ENCODE peak calls at places on chromosomes 7 and 10, in five cellular contexts. Y is GM23248, Q is HCT116, N is hepatocyte, K is SK-N-SH. O is an unnamed sample. For H3K9me2, the result is how much of the 10 kb centered on the place peaks cover.

GRCh38 chr10:129253551-129254179 is 213.4 kb upstream of the MGMT start:
- DNase-seq in Y (no peak), Q (no peak), N (no peak), K (no peak), O (no peak)

GRCh38 chr10:79070091-79070610 is 1.4 kb downstream of the ZMIZ1 start:
- DNase-seq in Y (peak), Q (no peak), N (peak), K (peak), O (no peak)

GRCh38 chr7:137848095-137848494 is 1.3 kb upstream of the DGKI start:
- DNase-seq in Y (no peak), Q (no peak), N (no peak), K (no peak), O (no peak)

GRCh38 chr7:88075216-88075615 is 141.2 kb downstream of the ADAM22 start:
- DNase-seq in Y (no peak), Q (no peak), N (no peak), K (no peak), O (no peak)

GRCh38 chr10:133187091-133187905 is 27.3 kb downstream of the KNDC1 start:
- DNase-seq in Y (no peak), Q (no peak), N (no peak), K (no peak), O (no peak)

GRCh38 chr7:2566890-2567662 is 8.3 kb downstream of the IQCE start:
- DNase-seq in Y (peak), Q (no peak), N (no peak), K (no peak), O (peak)

GRCh38 chr10:43683451-43684197 is 34.9 kb upstream of the ZNF32 start:
- DNase-seq in Y (peak), Q (no peak), N (no peak), K (peak), O (peak)

GRCh38 chr7:105673367-105674188 is 92.3 kb upstream of the EFCAB10 start:
- DNase-seq in Y (no peak), Q (no peak), N (no peak), K (no peak), O (no peak)

GRCh38 chr7:74344786-74345185 is 55.6 kb downstream of the CLIP2 start:
- DNase-seq in Y (no peak), Q (no peak), N (no peak), K (no peak), O (no peak)

GRCh38 chr7:110868458-110868857 is 222.5 kb upstream of the LRRN3 start:
- DNase-seq in Y (no peak), Q (no peak), N (no peak), K (no peak), O (no peak)

GRCh38 chr7:7221602-7222038 is 39.3 kb downstream of the C1GALT1 start:
- DNase-seq in Y (peak), Q (peak), N (peak), K (peak), O (no peak)

GRCh38 chr7:74101061-74101681 is 17.6 kb downstream of the LIMK1 start:
- DNase-seq in Y (peak), Q (no peak), N (no peak), K (no peak), O (peak)

GRCh38 chr7:348480-348844 is 58.5 kb downstream of the FOXL3 start:
- DNase-seq in Y (no peak), Q (no peak), N (no peak), K (no peak), O (no peak)

GRCh38 chr7:44201813-44202212 is 1.0 kb downstream of the YKT6 start:
- DNase-seq in Y (peak), Q (no peak), N (no peak), K (no peak), O (no peak)

GRCh38 chr10:5764422-5765297 is 48.6 kb downstream of the GDI2 start:
- DNase-seq in Y (no peak), Q (no peak), N (no peak), K (no peak), O (no peak)

GRCh38 chr7:157876469-157877285 is 539.9 kb downstream of the DNAJB6 start:
- DNase-seq in Y (no peak), Q (no peak), N (no peak), K (no peak), O (no peak)

GRCh38 chr7:139658919-139659675 is 118.7 kb downstream of the HIPK2 start:
- DNase-seq in Y (no peak), Q (no peak), N (no peak), K (no peak), O (no peak)

GRCh38 chr7:57220746-57221145 is 88.5 kb upstream of the ZNF479 start:
- DNase-seq in Y (no peak), Q (no peak), N (no peak), K (no peak), O (no peak)

GRCh38 chr10:127307338-127307737 is 110.9 kb upstream of the INSYN2A start:
- DNase-seq in Y (no peak), Q (no peak), N (no peak), K (no peak), O (no peak)

GRCh38 chr7:116633131-116633988 is 38.6 kb upstream of the MET start:
- DNase-seq in Y (peak), Q (no peak), N (no peak), K (no peak), O (no peak)

GRCh38 chr10:48307584-48307983 is 1.1 kb downstream of the MAPK8 start:
- DNase-seq in Y (peak), Q (no peak), N (no peak), K (no peak), O (no peak)

GRCh38 chr10:73759512-73760115 is 15.4 kb downstream of the SEC24C start:
- DNase-seq in Y (no peak), Q (no peak), N (peak), K (no peak), O (peak)

GRCh38 chr10:48231699-48232315 is 42.7 kb downstream of the FRMPD2 start:
- DNase-seq in Y (no peak), Q (no peak), N (no peak), K (no peak), O (no peak)

GRCh38 chr7:47273974-47274766 is 307.7 kb downstream of the TNS3 start:
- DNase-seq in Y (no peak), Q (no peak), N (no peak), K (no peak), O (no peak)

GRCh38 chr10:83372646-83373045 is 766.7 kb upstream of the GHITM start:
- DNase-seq in Y (no peak), Q (no peak), N (no peak), K (no peak), O (no peak)

GRCh38 chr10:118901409-118901808 is 128.1 kb upstream of the NANOS1 start:
- DNase-seq in Y (no peak), Q (no peak), N (no peak), K (no peak), O (no peak)

GRCh38 chr10:114489521-114490310 is 85.4 kb upstream of the AFAP1L2 start:
- DNase-seq in Y (no peak), Q (peak), N (no peak), K (no peak), O (peak)

GRCh38 chr10:5547934-5548660 is 23.3 kb downstream of the CALML3 start:
- DNase-seq in Y (no peak), Q (peak), N (peak), K (no peak), O (no peak)

GRCh38 chr7:116616555-116617059 is 55.4 kb upstream of the MET start:
- DNase-seq in Y (peak), Q (no peak), N (no peak), K (no peak), O (no peak)

GRCh38 chr10:77164616-77165311 is 472.8 kb downstream of the KCNMA1 start:
- DNase-seq in Y (peak), Q (no peak), N (no peak), K (no peak), O (no peak)

GRCh38 chr10:130138479-130138866 is 2.3 kb downstream of the GLRX3 start:
- DNase-seq in Y (peak), Q (peak), N (peak), K (no peak), O (no peak)

GRCh38 chr7:27184342-27185012 is 555 bp downstream of the HOXA11 start:
- DNase-seq in Y (peak), Q (no peak), N (no peak), K (peak), O (no peak)

GRCh38 chr7:107563761-107564552 is at the start of the genes COG5 and DUS4L:
- DNase-seq in Y (peak), Q (peak), N (peak), K (peak), O (peak)

GRCh38 chr10:37754538-37755323 is 102.7 kb downstream of the ZNF248 start:
- DNase-seq in Y (peak), Q (peak), N (no peak), K (peak), O (peak)

GRCh38 chr10:20673175-20673574 is 223.9 kb downstream of the NEBL start:
- DNase-seq in Y (no peak), Q (no peak), N (no peak), K (no peak), O (no peak)

GRCh38 chr7:69825031-69825681 is 226.9 kb downstream of the AUTS2 start:
- DNase-seq in Y (no peak), Q (no peak), N (no peak), K (peak), O (peak)

GRCh38 chr10:114714281-114714741 is 56.2 kb upstream of the ABLIM1 start:
- DNase-seq in Y (peak), Q (no peak), N (peak), K (no peak), O (no peak)

GRCh38 chr10:32995751-32996150 is 37.7 kb upstream of the ITGB1 start:
- DNase-seq in Y (no peak), Q (no peak), N (no peak), K (no peak), O (peak)
- H3K4me3 ChIP-seq in Y (no peak), Q (no peak), N (no peak), K (no peak), O (peak)

DNA sequence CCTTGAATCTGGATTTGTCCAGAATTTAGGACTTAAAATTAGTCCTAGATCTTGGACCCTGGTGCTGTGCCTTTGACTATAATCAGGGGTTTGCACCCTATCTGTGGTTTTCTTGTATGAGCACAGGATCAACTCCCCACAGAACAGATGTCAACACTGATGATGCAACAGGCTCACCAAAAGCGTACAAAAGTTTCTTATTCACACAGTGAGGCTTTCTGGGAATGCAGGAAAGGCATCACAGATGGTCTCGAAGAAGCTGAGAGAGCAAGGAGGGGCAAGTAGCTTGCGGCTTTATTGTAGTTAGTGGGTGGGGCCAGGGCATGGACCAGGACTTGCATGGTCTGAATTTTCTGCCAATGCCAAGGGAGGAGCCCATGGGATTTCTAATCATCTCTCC is 46.2 kb downstream of the SEC61G start:
- DNase-seq in Y (no peak), Q (no peak), N (no peak), K (no peak), O (no peak)
- H3K9me2 ChIP-seq in Y (under half), Q (under half), N (under half), K (under half), O (under half)

GRCh38 chr10:70053212-70053895 is 708 bp downstream of the MACROH2A2 start:
- DNase-seq in Y (peak), Q (no peak), N (peak), K (peak), O (no peak)

GRCh38 chr10:70051878-70052277 is 768 bp upstream of the MACROH2A2 start:
- DNase-seq in Y (no peak), Q (no peak), N (no peak), K (no peak), O (no peak)

GRCh38 chr10:70054902-70055301 is 2.3 kb downstream of the MACROH2A2 start:
- DNase-seq in Y (no peak), Q (no peak), N (no peak), K (no peak), O (no peak)

GRCh38 chr10:70053896-70054641 is 1.4 kb downstream of the MACROH2A2 start:
- DNase-seq in Y (no peak), Q (peak), N (peak), K (peak), O (no peak)

GRCh38 chr10:70052462-70053211 is at the start of gene MACROH2A2:
- DNase-seq in Y (peak), Q (peak), N (peak), K (peak), O (no peak)
- H3K4me2 ChIP-seq in Y (peak), Q (peak), N (peak), K (peak), O (no peak)

GRCh38 chr7:22166928-22167327 is 190.0 kb downstream of the RAPGEF5 start:
- DNase-seq in Y (no peak), Q (no peak), N (no peak), K (no peak), O (no peak)
- H3K4me3 ChIP-seq in Y (no peak), Q (no peak), N (no peak), K (no peak), O (no peak)

GRCh38 chr7:131896189-131896855 is 339.9 kb upstream of the PODXL start:
- DNase-seq in Y (no peak), Q (no peak), N (no peak), K (no peak), O (no peak)

GRCh38 chr7:131898418-131898817 is 342.0 kb upstream of the PODXL start:
- DNase-seq in Y (peak), Q (no peak), N (no peak), K (no peak), O (no peak)

GRCh38 chr7:131895541-131896173 is 339.2 kb upstream of the PODXL start:
- DNase-seq in Y (peak), Q (peak), N (peak), K (no peak), O (no peak)

GRCh38 chr7:131897790-131898165 is 341.4 kb upstream of the PODXL start:
- DNase-seq in Y (no peak), Q (no peak), N (no peak), K (no peak), O (no peak)

DNA sequence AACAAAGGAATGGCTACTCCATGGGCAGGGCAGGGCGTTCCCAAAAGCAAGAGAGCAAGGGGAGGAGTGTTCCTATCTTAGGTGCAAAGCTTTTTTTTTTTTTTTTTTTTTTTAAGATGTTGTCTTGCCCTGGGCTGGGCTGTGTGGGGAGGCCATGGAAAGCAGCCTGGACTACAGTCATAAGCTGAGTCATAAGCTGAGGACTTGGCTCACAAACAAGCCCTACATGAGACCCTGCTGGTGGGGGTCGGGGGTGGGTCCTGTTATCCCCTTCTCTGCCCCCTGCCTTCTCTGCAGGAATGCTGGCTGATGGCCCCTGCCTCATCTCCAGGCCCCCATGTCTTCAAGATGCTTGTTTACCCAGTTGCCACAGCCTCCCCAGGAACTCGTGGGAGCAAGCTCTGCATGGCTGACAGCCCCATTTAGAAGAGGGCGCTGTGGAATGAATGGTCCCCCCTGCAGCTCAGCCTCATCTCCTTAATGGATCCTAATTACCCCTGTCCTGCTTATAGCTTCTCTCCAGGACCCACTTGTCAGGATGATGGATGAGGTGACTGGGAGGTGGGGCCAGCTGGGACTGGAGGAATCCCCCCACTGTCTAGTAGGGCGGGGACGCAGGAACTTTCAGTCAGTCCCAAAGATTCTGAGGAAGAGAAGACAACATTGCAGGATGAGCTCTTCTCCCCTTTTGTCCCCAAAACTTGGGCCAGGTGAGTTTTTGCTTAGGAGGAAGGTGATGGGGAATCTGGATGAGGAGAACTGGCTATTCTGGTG is 340.8 kb upstream of the PODXL start:
- DNase-seq in Y (peak), Q (peak), N (no peak), K (peak), O (no peak)
- H3K9me2 ChIP-seq in Y (under half), Q (under half), N (under half), K (under half), O (under half)